ENCODE peak calls at places on chromosomes 5 and 9, in seven cellular contexts. Z is stimulated activated CD4-positive, alpha-beta T cell treated with anti-CD3 and anti-CD28 coated beads, Interleukin-15, amount 100 ng/mL, for 1 hour; E is T-helper 2 cell; X is NCI-H69; P is fibroblast of mammary gland; R is HT1080; A is lower lobe of right lung. B is an unnamed sample.
A peak's percentile ranks its signal among the peaks of the same experiment; 100 is the strongest.

GRCh38 chr5:124477002-124477546 is 269.4 kb downstream of the ZNF608 start:
- DNase-seq in Z (no peak), E (no peak), X (peak; percentile 46), P (no peak), R (no peak), A (no peak), B (no peak)

GRCh38 chr9:130437011-130437784 is 7.6 kb upstream of the ASS1 start:
- DNase-seq in Z (no peak), E (no peak), X (no peak), P (no peak), R (no peak), A (no peak), B (no peak)

GRCh38 chr9:30796806-30797205 is 1587.6 kb upstream of the ACO1 start:
- DNase-seq in Z (no peak), E (no peak), X (peak; percentile 87), P (no peak), R (peak; percentile 54), A (no peak), B (no peak)

GRCh38 chr5:102722930-102723329 is 32.2 kb upstream of the PAM start:
- DNase-seq in Z (no peak), E (no peak), X (no peak), P (peak; percentile 50), R (peak; percentile 81), A (no peak), B (no peak)

GRCh38 chr9:117734523-117735314 is 30.5 kb downstream of the TLR4 start:
- DNase-seq in Z (no peak), E (no peak), X (peak; percentile 47), P (peak; percentile 9), R (peak; percentile 15), A (no peak), B (no peak)

GRCh38 chr9:98304381-98304780 is 48.9 kb upstream of the TBC1D2 start:
- DNase-seq in Z (no peak), E (no peak), X (no peak), P (no peak), R (no peak), A (no peak), B (no peak)

GRCh38 chr9:113973963-113974413 is 97.9 kb downstream of the ZNF618 start:
- DNase-seq in Z (no peak), E (no peak), X (no peak), P (no peak), R (no peak), A (no peak), B (no peak)

GRCh38 chr5:52725781-52726180 is 61.9 kb upstream of the ITGA1 start:
- DNase-seq in Z (no peak), E (no peak), X (peak; percentile 81), P (no peak), R (no peak), A (no peak), B (no peak)

GRCh38 chr5:147968855-147969254 is 62.5 kb upstream of the C5orf46 start:
- DNase-seq in Z (no peak), E (no peak), X (no peak), P (peak; percentile 15), R (peak; percentile 40), A (no peak), B (no peak)

GRCh38 chr5:114380721-114381120 is 18.9 kb downstream of the KCNN2 start:
- DNase-seq in Z (no peak), E (no peak), X (no peak), P (no peak), R (no peak), A (no peak), B (no peak)

GRCh38 chr5:43773032-43773830 is 170.3 kb downstream of the NNT start:
- DNase-seq in Z (no peak), E (no peak), X (no peak), P (peak; percentile 71), R (peak; percentile 71), A (no peak), B (no peak)

GRCh38 chr9:134434896-134435506 is 108.7 kb downstream of the RXRA start:
- DNase-seq in Z (no peak), E (no peak), X (peak; percentile 90), P (peak; percentile 98), R (peak; percentile 90), A (peak; percentile 93), B (no peak)

GRCh38 chr9:135480071-135480941 is 724 bp downstream of the PPP1R26 start:
- DNase-seq in Z (no peak), E (no peak), X (peak; percentile 63), P (peak; percentile 20), R (peak; percentile 54), A (peak; percentile 63), B (no peak)

GRCh38 chr5:142211013-142211412 is 102.4 kb downstream of the NDFIP1 start:
- DNase-seq in Z (no peak), E (no peak), X (no peak), P (no peak), R (no peak), A (no peak), B (no peak)

GRCh38 chr5:82641362-82641988 is 363.3 kb upstream of the RPS23 start:
- DNase-seq in Z (no peak), E (no peak), X (peak; percentile 81), P (peak; percentile 91), R (peak; percentile 70), A (no peak), B (no peak)

GRCh38 chr5:94776167-94776566 is 157.7 kb downstream of the SLF1 start:
- DNase-seq in Z (no peak), E (no peak), X (peak; percentile 99), P (peak; percentile 67), R (no peak), A (no peak), B (no peak)

B was measured in stimulated activated naive CD4-positive, alpha-beta T cell treated with Interleukin-2 at 50 U/mL for 16 hours.